ENCODE peak calls at places on chromosomes 13 and 19, in eight cellular contexts. One of them, this sample, is unnamed.

GRCh38 chr19:10899171-10899653 is 27.9 kb downstream of the CARM1 start:
- DNase-seq in lower lobe of right lung: peak
- DNase-seq in tibial nerve: no peak
- DNase-seq in PC-9: peak
- DNase-seq in GM06990: no peak
- DNase-seq in uterus: no peak
- DNase-seq in stomach: peak
- DNase-seq in fibroblast of villous mesenchyme: no peak
- DNase-seq in this sample: no peak

GRCh38 chr13:97018029-97018819 is 23.9 kb upstream of the OXGR1 start:
- DNase-seq in lower lobe of right lung: no peak
- DNase-seq in tibial nerve: peak
- DNase-seq in PC-9: peak
- DNase-seq in GM06990: no peak
- DNase-seq in uterus: no peak
- DNase-seq in stomach: no peak
- DNase-seq in fibroblast of villous mesenchyme: peak
- DNase-seq in this sample: peak

GRCh38 chr19:4582980-4583842 is 23.7 kb upstream of the SEMA6B start:
- DNase-seq in lower lobe of right lung: no peak
- DNase-seq in tibial nerve: no peak
- DNase-seq in PC-9: no peak
- DNase-seq in GM06990: no peak
- DNase-seq in uterus: no peak
- DNase-seq in stomach: no peak
- DNase-seq in fibroblast of villous mesenchyme: no peak
- DNase-seq in this sample: no peak

GRCh38 chr13:79481685-79482052 is 714 bp downstream of the NDFIP2 start:
- DNase-seq in lower lobe of right lung: no peak
- DNase-seq in tibial nerve: no peak
- DNase-seq in PC-9: peak
- DNase-seq in GM06990: no peak
- DNase-seq in uterus: no peak
- DNase-seq in stomach: peak
- DNase-seq in fibroblast of villous mesenchyme: no peak
- DNase-seq in this sample: no peak

GRCh38 chr19:30169196-30169900 is 202.8 kb upstream of the ZNF536 start:
- DNase-seq in lower lobe of right lung: no peak
- DNase-seq in tibial nerve: no peak
- DNase-seq in PC-9: no peak
- DNase-seq in GM06990: no peak
- DNase-seq in uterus: no peak
- DNase-seq in stomach: no peak
- DNase-seq in fibroblast of villous mesenchyme: no peak
- DNase-seq in this sample: no peak

GRCh38 chr13:95709101-95709500 is 32.2 kb downstream of the DNAJC3 start:
- DNase-seq in lower lobe of right lung: no peak
- DNase-seq in tibial nerve: no peak
- DNase-seq in PC-9: no peak
- DNase-seq in GM06990: no peak
- DNase-seq in uterus: no peak
- DNase-seq in stomach: no peak
- DNase-seq in fibroblast of villous mesenchyme: peak
- DNase-seq in this sample: no peak

GRCh38 chr19:10680545-10681135 is 20.6 kb upstream of the QTRT1 start:
- DNase-seq in lower lobe of right lung: no peak
- DNase-seq in tibial nerve: no peak
- DNase-seq in PC-9: no peak
- DNase-seq in GM06990: no peak
- DNase-seq in uterus: no peak
- DNase-seq in stomach: no peak
- DNase-seq in fibroblast of villous mesenchyme: no peak
- DNase-seq in this sample: no peak

GRCh38 chr19:50835785-50836542 is 2.6 kb upstream of the KLK15 start:
- DNase-seq in lower lobe of right lung: peak
- DNase-seq in tibial nerve: peak
- DNase-seq in PC-9: peak
- DNase-seq in GM06990: peak
- DNase-seq in uterus: peak
- DNase-seq in stomach: peak
- DNase-seq in fibroblast of villous mesenchyme: peak
- DNase-seq in this sample: no peak

GRCh38 chr13:40994581-40995230 is 24.4 kb downstream of the ELF1 start:
- DNase-seq in lower lobe of right lung: no peak
- DNase-seq in tibial nerve: no peak
- DNase-seq in PC-9: no peak
- DNase-seq in GM06990: peak
- DNase-seq in uterus: no peak
- DNase-seq in stomach: no peak
- DNase-seq in fibroblast of villous mesenchyme: no peak
- DNase-seq in this sample: no peak

GRCh38 chr13:20441066-20441465 is 84.6 kb downstream of the CRYL1 start:
- DNase-seq in lower lobe of right lung: no peak
- DNase-seq in tibial nerve: no peak
- DNase-seq in PC-9: no peak
- DNase-seq in GM06990: no peak
- DNase-seq in uterus: no peak
- DNase-seq in stomach: no peak
- DNase-seq in fibroblast of villous mesenchyme: no peak
- DNase-seq in this sample: no peak

GRCh38 chr13:84844473-84844872 is 954.7 kb downstream of the SLITRK6 start:
- DNase-seq in lower lobe of right lung: no peak
- DNase-seq in tibial nerve: no peak
- DNase-seq in PC-9: no peak
- DNase-seq in GM06990: no peak
- DNase-seq in uterus: no peak
- DNase-seq in stomach: no peak
- DNase-seq in fibroblast of villous mesenchyme: no peak
- DNase-seq in this sample: no peak

GRCh38 chr13:45398862-45399261 is 19.3 kb downstream of the SLC25A30 start:
- DNase-seq in lower lobe of right lung: no peak
- DNase-seq in tibial nerve: no peak
- DNase-seq in PC-9: no peak
- DNase-seq in GM06990: no peak
- DNase-seq in uterus: no peak
- DNase-seq in stomach: no peak
- DNase-seq in fibroblast of villous mesenchyme: no peak
- DNase-seq in this sample: no peak

GRCh38 chr13:50015263-50015662 is at the start of gene KCNRG:
- DNase-seq in lower lobe of right lung: no peak
- DNase-seq in tibial nerve: no peak
- DNase-seq in PC-9: no peak
- DNase-seq in GM06990: no peak
- DNase-seq in uterus: no peak
- DNase-seq in stomach: no peak
- DNase-seq in fibroblast of villous mesenchyme: peak
- DNase-seq in this sample: no peak

GRCh38 chr19:51326216-51327065 is 15.0 kb downstream of the IGLON5 start:
- DNase-seq in lower lobe of right lung: no peak
- DNase-seq in tibial nerve: no peak
- DNase-seq in PC-9: no peak
- DNase-seq in GM06990: no peak
- DNase-seq in uterus: no peak
- DNase-seq in stomach: no peak
- DNase-seq in fibroblast of villous mesenchyme: no peak
- DNase-seq in this sample: no peak

DNA sequence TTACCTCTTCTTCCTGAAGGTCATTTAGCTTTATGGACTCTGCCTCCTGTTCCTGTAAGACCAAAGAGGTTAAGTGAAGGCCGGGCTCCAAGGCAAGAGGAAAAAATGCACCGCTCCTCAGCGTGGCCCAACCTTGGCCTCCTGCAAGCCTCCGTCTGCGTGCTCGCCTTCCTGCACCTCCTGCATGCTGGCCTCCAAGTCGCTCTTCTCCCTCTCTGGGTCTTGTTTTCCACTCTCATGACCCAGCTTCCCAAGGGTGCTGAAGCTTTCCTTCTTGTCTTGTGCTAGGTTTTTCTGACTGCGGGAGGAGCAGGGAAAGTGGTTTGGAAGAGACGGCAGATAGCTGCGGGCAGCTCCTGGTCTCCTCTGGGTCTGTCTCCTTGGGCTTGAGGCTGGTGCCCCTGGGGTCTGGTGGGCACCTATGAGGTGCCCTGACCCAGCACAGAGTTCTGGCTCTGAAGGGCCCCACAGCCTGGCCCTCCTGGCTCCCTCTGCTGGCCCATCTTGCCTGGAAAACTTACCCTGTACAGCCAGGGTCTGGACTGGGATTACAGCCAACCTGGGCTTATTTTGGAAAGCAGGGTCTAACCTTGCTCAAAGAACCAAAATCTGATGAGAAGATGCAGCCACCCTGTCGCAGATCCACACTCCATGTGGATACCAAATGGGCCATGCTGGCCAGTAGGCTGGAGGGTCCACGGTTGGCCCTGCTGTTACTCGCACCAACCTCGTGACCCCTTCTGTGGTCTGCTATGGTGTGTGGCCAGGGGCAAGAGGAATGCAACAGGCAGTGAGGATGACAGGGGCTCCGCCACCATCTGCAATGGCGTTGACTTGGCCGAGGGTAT is 5.2 kb downstream of the C13orf46 start:
- DNase-seq in lower lobe of right lung: peak
- DNase-seq in tibial nerve: no peak
- DNase-seq in PC-9: no peak
- DNase-seq in GM06990: no peak
- DNase-seq in uterus: no peak
- DNase-seq in stomach: no peak
- DNase-seq in fibroblast of villous mesenchyme: no peak
- DNase-seq in this sample: no peak
- TF ChIP-seq CTCF in lower lobe of right lung: no peak
- TF ChIP-seq CTCF in tibial nerve: no peak
- TF ChIP-seq CTCF in PC-9: no peak
- TF ChIP-seq CTCF in GM06990: no peak
- TF ChIP-seq CTCF in uterus: no peak
- TF ChIP-seq CTCF in stomach: no peak
- TF ChIP-seq CTCF in fibroblast of villous mesenchyme: no peak
- TF ChIP-seq CTCF in this sample: no peak

GRCh38 chr19:40584007-40584406 is 7.3 kb downstream of the SHKBP1 start:
- DNase-seq in lower lobe of right lung: no peak
- DNase-seq in tibial nerve: no peak
- DNase-seq in PC-9: no peak
- DNase-seq in GM06990: no peak
- DNase-seq in uterus: no peak
- DNase-seq in stomach: no peak
- DNase-seq in fibroblast of villous mesenchyme: no peak
- DNase-seq in this sample: no peak
- TF ChIP-seq CTCF in lower lobe of right lung: no peak
- TF ChIP-seq CTCF in tibial nerve: no peak
- TF ChIP-seq CTCF in PC-9: peak
- TF ChIP-seq CTCF in GM06990: peak
- TF ChIP-seq CTCF in uterus: no peak
- TF ChIP-seq CTCF in stomach: no peak
- TF ChIP-seq CTCF in fibroblast of villous mesenchyme: peak
- TF ChIP-seq CTCF in this sample: peak

GRCh38 chr13:23634897-23635296 is 64.7 kb downstream of the TNFRSF19 start:
- DNase-seq in lower lobe of right lung: no peak
- DNase-seq in tibial nerve: no peak
- DNase-seq in PC-9: no peak
- DNase-seq in GM06990: no peak
- DNase-seq in uterus: no peak
- DNase-seq in stomach: no peak
- DNase-seq in fibroblast of villous mesenchyme: no peak
- DNase-seq in this sample: no peak
- TF ChIP-seq CTCF in lower lobe of right lung: no peak
- TF ChIP-seq CTCF in tibial nerve: no peak
- TF ChIP-seq CTCF in PC-9: no peak
- TF ChIP-seq CTCF in GM06990: peak
- TF ChIP-seq CTCF in uterus: no peak
- TF ChIP-seq CTCF in stomach: no peak
- TF ChIP-seq CTCF in fibroblast of villous mesenchyme: no peak
- TF ChIP-seq CTCF in this sample: no peak

DNA sequence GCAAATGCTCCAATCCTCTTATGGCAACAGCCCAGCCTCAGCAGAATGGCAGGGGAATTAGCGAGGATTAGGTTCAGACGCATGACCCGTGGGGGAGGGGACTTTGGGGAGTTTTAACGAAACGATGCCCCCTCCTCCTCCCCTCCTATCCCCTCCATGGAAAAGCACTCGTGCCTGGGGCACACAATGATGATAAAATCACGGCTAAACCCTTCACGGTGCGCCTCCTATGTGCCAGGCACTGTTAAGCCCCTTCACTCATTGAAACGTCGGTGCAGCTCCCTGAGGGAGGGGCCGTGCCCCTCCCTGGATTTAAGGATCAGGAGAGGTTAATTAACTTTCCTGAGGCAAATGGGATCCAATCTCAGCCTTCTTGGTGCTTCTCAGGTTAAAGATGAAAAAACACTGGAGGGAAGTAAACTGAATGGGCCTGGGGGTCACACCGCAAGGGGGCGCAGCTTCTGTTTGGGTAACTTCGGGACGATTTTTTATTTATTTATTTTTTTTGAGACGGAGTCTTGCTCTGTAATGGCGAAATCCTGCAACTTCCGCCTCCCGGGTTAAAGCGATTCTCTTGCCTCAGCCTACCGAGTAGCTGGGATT is 10.1 kb upstream of the TPRX2 start:
- DNase-seq in lower lobe of right lung: peak
- DNase-seq in tibial nerve: no peak
- DNase-seq in PC-9: peak
- DNase-seq in GM06990: no peak
- DNase-seq in uterus: no peak
- DNase-seq in stomach: no peak
- DNase-seq in fibroblast of villous mesenchyme: peak
- DNase-seq in this sample: no peak
- TF ChIP-seq CTCF in lower lobe of right lung: peak
- TF ChIP-seq CTCF in tibial nerve: no peak
- TF ChIP-seq CTCF in PC-9: peak
- TF ChIP-seq CTCF in GM06990: peak
- TF ChIP-seq CTCF in uterus: no peak
- TF ChIP-seq CTCF in stomach: no peak
- TF ChIP-seq CTCF in fibroblast of villous mesenchyme: peak
- TF ChIP-seq CTCF in this sample: peak

GRCh38 chr19:12400618-12401502 is at the start of gene ZNF799:
- DNase-seq in lower lobe of right lung: peak
- DNase-seq in tibial nerve: peak
- DNase-seq in PC-9: peak
- DNase-seq in GM06990: peak
- DNase-seq in uterus: peak
- DNase-seq in stomach: peak
- DNase-seq in fibroblast of villous mesenchyme: peak
- DNase-seq in this sample: peak
- TF ChIP-seq CTCF in lower lobe of right lung: no peak
- TF ChIP-seq CTCF in tibial nerve: no peak
- TF ChIP-seq CTCF in PC-9: no peak
- TF ChIP-seq CTCF in GM06990: peak
- TF ChIP-seq CTCF in uterus: no peak
- TF ChIP-seq CTCF in stomach: no peak
- TF ChIP-seq CTCF in fibroblast of villous mesenchyme: no peak
- TF ChIP-seq CTCF in this sample: no peak

DNA sequence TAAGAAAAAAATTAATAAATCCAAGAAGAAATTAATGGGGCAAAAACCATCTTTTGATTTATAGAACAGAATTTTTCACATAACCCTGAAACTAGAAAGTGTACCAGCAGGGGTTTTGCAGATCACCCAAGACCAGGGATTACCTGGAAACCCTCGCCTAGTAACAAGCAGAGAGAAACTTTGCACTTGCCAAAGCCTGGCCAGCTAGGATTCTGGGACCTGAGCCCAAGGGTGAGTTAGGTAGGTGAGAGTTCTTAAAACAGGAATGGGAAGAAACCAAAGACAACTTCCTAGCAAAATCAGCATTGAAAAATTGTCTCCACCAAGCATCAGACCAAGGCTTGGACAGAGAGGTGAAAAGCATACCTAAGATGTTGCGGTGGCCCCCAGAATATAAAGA is 247.0 kb upstream of the NBEA start:
- DNase-seq in lower lobe of right lung: no peak
- DNase-seq in tibial nerve: no peak
- DNase-seq in PC-9: no peak
- DNase-seq in GM06990: no peak
- DNase-seq in uterus: peak
- DNase-seq in stomach: no peak
- DNase-seq in fibroblast of villous mesenchyme: no peak
- DNase-seq in this sample: no peak
- TF ChIP-seq CTCF in lower lobe of right lung: no peak
- TF ChIP-seq CTCF in tibial nerve: no peak
- TF ChIP-seq CTCF in PC-9: no peak
- TF ChIP-seq CTCF in GM06990: no peak
- TF ChIP-seq CTCF in uterus: no peak
- TF ChIP-seq CTCF in stomach: no peak
- TF ChIP-seq CTCF in fibroblast of villous mesenchyme: no peak
- TF ChIP-seq CTCF in this sample: no peak

This sample was measured in GM12864.